ENCODE peak calls at places on chromosomes 6 and 20, in seven cellular contexts. One of them, this sample, is unnamed.

GRCh38 chr20:24994470-24995368 is 2.2 kb upstream of the APMAP start:
- DNase-seq in heart right ventricle: peak; percentile 75
- DNase-seq in COR-L47: peak; percentile 77
- DNase-seq in HCT116: peak; percentile 55
- DNase-seq in iPS DF 19.7: peak; percentile 25
- DNase-seq in WERI-Rb-1: peak; percentile 82
- DNase-seq in CD4-positive, alpha-beta T cell: peak; percentile 78
- DNase-seq in this sample: peak; percentile 35

GRCh38 chr6:71531841-71532240 is 243.2 kb downstream of the OGFRL1 start:
- DNase-seq in CD4-positive, alpha-beta T cell: no peak
- DNase-seq in WERI-Rb-1: no peak
- DNase-seq in COR-L47: no peak
- DNase-seq in heart right ventricle: no peak
- DNase-seq in iPS DF 19.7: no peak
- DNase-seq in HCT116: no peak
- DNase-seq in this sample: no peak

GRCh38 chr6:140344149-140344913 is 969.9 kb upstream of the CITED2 start:
- DNase-seq in iPS DF 19.7: no peak
- DNase-seq in heart right ventricle: no peak
- DNase-seq in COR-L47: no peak
- DNase-seq in CD4-positive, alpha-beta T cell: no peak
- DNase-seq in HCT116: no peak
- DNase-seq in WERI-Rb-1: no peak
- DNase-seq in this sample: no peak

GRCh38 chr6:39312912-39313525 is 1.2 kb downstream of the KCNK17 start:
- DNase-seq in WERI-Rb-1: no peak
- DNase-seq in heart right ventricle: peak; percentile 47
- DNase-seq in iPS DF 19.7: no peak
- DNase-seq in HCT116: no peak
- DNase-seq in COR-L47: no peak
- DNase-seq in CD4-positive, alpha-beta T cell: no peak
- DNase-seq in this sample: no peak

GRCh38 chr20:55353206-55353605 is 652.1 kb downstream of the CBLN4 start:
- DNase-seq in heart right ventricle: no peak
- DNase-seq in WERI-Rb-1: no peak
- DNase-seq in COR-L47: no peak
- DNase-seq in HCT116: no peak
- DNase-seq in CD4-positive, alpha-beta T cell: no peak
- DNase-seq in iPS DF 19.7: no peak
- DNase-seq in this sample: no peak

GRCh38 chr6:73796881-73797280 is 100.9 kb downstream of the CD109 start:
- DNase-seq in iPS DF 19.7: no peak
- DNase-seq in WERI-Rb-1: no peak
- DNase-seq in CD4-positive, alpha-beta T cell: no peak
- DNase-seq in HCT116: no peak
- DNase-seq in COR-L47: no peak
- DNase-seq in heart right ventricle: no peak
- DNase-seq in this sample: no peak

GRCh38 chr6:18609715-18610114 is 222.6 kb downstream of the RNF144B start:
- DNase-seq in WERI-Rb-1: no peak
- DNase-seq in iPS DF 19.7: no peak
- DNase-seq in CD4-positive, alpha-beta T cell: no peak
- DNase-seq in heart right ventricle: no peak
- DNase-seq in COR-L47: no peak
- DNase-seq in HCT116: no peak
- DNase-seq in this sample: no peak

GRCh38 chr20:63977392-63978276 is 1.8 kb downstream of the SAMD10 start:
- DNase-seq in heart right ventricle: peak; percentile 14
- DNase-seq in HCT116: no peak
- DNase-seq in COR-L47: no peak
- DNase-seq in CD4-positive, alpha-beta T cell: no peak
- DNase-seq in iPS DF 19.7: no peak
- DNase-seq in WERI-Rb-1: no peak
- DNase-seq in this sample: no peak

GRCh38 chr20:58839474-58839874 is 11.2 kb downstream of the GNAS-AS1 start:
- DNase-seq in CD4-positive, alpha-beta T cell: no peak
- DNase-seq in iPS DF 19.7: no peak
- DNase-seq in HCT116: peak; percentile 7
- DNase-seq in heart right ventricle: peak; percentile 43
- DNase-seq in COR-L47: peak; percentile 69
- DNase-seq in WERI-Rb-1: peak; percentile 62
- DNase-seq in this sample: peak; percentile 18

GRCh38 chr20:53706511-53707031 is 112.9 kb upstream of the ZNF217 start:
- DNase-seq in heart right ventricle: no peak
- DNase-seq in CD4-positive, alpha-beta T cell: no peak
- DNase-seq in COR-L47: no peak
- DNase-seq in WERI-Rb-1: no peak
- DNase-seq in HCT116: no peak
- DNase-seq in iPS DF 19.7: no peak
- DNase-seq in this sample: no peak